ENCODE peak calls at places on chromosomes 3 and 15, in four cellular contexts. T is thyroid gland, M is right atrium auricular region, L is PC-9. H is an unnamed sample. For H3K36me3, the result is how much of the 10 kb centered on the place peaks cover.

GRCh38 chr3:54891540-54891897 is 36.3 kb downstream of the LRTM1 start:
- DNase-seq in M (peak), L (peak), T (peak), H (peak)

GRCh38 chr3:72462611-72463011 is 385.6 kb downstream of the SHQ1 start:
- DNase-seq in L (no peak), M (no peak), T (no peak), H (no peak)

GRCh38 chr15:55549305-55549704 is 38.8 kb downstream of the PYGO1 start:
- DNase-seq in T (no peak), M (no peak), L (no peak), H (no peak)

GRCh38 chr15:64249842-64250575 is 87.2 kb upstream of the PPIB start:
- DNase-seq in M (no peak), T (no peak), L (peak), H (no peak)

GRCh38 chr3:184788751-184789150 is 23.2 kb upstream of the VPS8 start:
- DNase-seq in M (no peak), L (peak), T (no peak), H (no peak)

GRCh38 chr3:98035208-98035607 is at the start of gene GABRR3:
- DNase-seq in L (no peak), T (no peak), M (no peak), H (no peak)

GRCh38 chr3:31294430-31295149 is 238.1 kb upstream of the STT3B start:
- DNase-seq in L (no peak), T (no peak), M (no peak), H (no peak)

GRCh38 chr3:152830245-152830644 is 4.7 kb upstream of the P2RY1 start:
- DNase-seq in M (no peak), T (no peak), L (no peak), H (no peak)

GRCh38 chr3:67302419-67302979 is 304.4 kb downstream of the KBTBD8 start:
- DNase-seq in L (no peak), M (no peak), T (no peak), H (no peak)

GRCh38 chr3:193677734-193678133 is 84.7 kb downstream of the OPA1 start:
- DNase-seq in M (no peak), L (no peak), T (no peak), H (no peak)

GRCh38 chr3:193674714-193675113 is 81.7 kb downstream of the OPA1 start:
- DNase-seq in T (no peak), L (no peak), M (no peak), H (no peak)

GRCh38 chr3:193673845-193674244 is 80.8 kb downstream of the OPA1 start:
- DNase-seq in T (no peak), L (no peak), M (no peak), H (no peak)
- TF ChIP-seq CTCF in T (no peak), L (no peak), M (no peak), H (no peak)

DNA sequence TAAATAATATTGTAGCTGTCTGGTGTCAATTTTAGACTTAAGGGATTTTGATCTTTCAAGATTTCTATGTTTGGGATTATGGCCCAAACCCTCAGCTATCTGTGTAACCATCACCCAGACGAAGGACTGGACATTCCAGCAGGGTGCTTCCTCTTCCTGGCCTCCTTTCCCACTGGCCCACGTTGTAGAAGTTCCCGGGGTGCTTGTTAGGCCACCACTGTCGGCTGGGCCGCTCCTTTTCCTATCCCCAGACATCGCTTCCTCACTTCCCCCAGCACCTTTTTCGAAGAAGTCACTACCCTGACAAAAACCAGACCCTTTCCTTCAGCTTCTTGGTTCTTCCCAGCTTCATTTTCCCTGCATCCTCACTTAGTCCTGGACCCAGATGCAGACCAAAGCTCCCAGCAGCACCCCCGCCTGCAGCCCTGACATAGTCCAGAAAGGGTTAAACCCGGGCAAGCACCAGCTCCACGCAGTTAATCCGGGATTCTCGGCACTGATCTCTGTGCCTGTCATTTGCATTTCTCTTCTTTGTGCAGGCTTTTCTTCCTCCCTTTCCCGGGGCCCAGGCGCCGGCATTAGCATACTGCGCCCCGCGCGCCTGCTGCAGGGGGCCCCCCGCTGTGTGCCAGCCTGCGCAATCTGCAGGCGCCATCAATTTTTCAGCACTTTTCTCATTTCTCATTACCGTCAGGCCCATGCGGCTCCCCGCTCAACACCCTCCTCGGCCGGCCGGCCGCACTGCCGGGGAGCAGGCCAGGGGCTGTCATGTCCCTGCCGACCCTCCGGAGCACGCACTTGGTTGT is 90.6 kb downstream of the ZNF621 start:
- DNase-seq in M (no peak), L (no peak), T (no peak), H (no peak)
- H3K4me3 ChIP-seq in M (no peak), L (no peak), T (no peak), H (peak)

GRCh38 chr15:60631620-60632019 is 152.7 kb upstream of the ICE2 start:
- DNase-seq in T (no peak), M (no peak), L (no peak), H (no peak)
- H3K36me3 ChIP-seq in T (under half), M (under half), L (under half), H (under half)

DNA sequence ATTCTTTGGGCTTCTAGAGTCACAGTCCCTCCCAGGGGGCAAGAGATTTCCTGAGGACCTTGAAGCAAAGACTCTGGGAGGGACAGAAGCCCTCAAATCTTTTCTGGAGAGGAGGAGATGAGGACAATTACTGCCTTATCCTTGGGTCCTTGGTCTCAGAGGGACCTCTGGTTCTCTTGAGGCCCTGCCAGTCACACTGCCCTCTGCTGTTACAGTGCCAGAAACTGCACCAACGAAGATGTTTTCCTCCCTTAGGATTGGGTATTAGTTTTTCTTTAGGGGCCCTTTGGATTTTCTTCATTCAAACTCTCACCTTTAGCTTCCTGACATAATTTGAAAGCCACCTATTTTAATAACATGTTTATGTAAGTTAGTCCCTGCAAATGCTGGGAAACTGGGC is 58.2 kb upstream of the SCN5A start:
- DNase-seq in M (no peak), L (no peak), T (no peak), H (no peak)
- TF ChIP-seq CTCF in M (no peak), L (no peak), T (no peak), H (peak)

DNA sequence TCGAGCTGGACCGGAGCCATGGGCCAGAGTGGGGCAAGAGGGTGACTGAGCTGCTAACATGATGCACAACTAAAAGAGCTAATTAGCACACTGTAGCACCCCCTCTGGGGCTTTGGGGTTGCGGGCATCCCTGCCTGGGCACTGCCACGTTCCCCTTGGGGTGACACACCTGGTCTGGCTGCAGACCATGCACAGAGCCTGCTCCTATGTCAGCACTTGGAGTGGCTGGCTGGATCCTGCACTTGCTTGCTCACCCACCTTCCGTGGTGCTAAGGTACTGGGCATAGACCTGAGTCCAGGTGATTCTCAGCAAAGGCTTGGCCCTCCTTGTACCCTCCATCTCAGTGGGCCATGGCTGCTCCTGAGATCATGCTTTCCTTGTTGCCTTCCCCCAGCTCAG is 12.8 kb upstream of the SPTBN5 start:
- DNase-seq in L (no peak), M (no peak), T (no peak), H (no peak)
- H3K4me3 ChIP-seq in L (no peak), M (no peak), T (no peak), H (no peak)

GRCh38 chr3:68996356-68996995 is 17.0 kb downstream of the EOGT start:
- DNase-seq in L (no peak), T (no peak), M (no peak), H (no peak)
- H3K36me3 ChIP-seq in L (under half), T (under half), M (half or more), H (under half)